ENCODE peak calls at places on chromosomes 4 and X, in nine cellular contexts. T is OCI-LY7, C is AG04450, L is hepatocyte, Q is fibroblast of lung, A is Peyer's patch, V is RWPE1, D is progenitor cell of endocrine pancreas, R is epithelial cell of esophagus. G is an unnamed sample.

GRCh38 chrX:27186671-27187070 is 276.5 kb downstream of the PPP4R3C start:
- DNase-seq in C (no peak), D (no peak), L (peak; percentile 31), Q (peak; percentile 51), T (peak; percentile 30), R (peak; percentile 43), A (peak; percentile 50), V (no peak), G (no peak)

GRCh38 chr4:8882239-8882638 is 10.6 kb upstream of the HMX1 start:
- DNase-seq in A (no peak), C (no peak), L (no peak), T (no peak), D (no peak), V (no peak), Q (no peak), R (no peak), G (no peak)

GRCh38 chrX:96791559-96791958 is 92.1 kb upstream of the RPA4 start:
- DNase-seq in V (no peak), D (no peak), L (no peak), R (peak; percentile 9), Q (peak; percentile 24), C (no peak), T (no peak), A (no peak), G (no peak)

GRCh38 chr4:41204400-41204978 is 9.9 kb downstream of the APBB2 start:
- DNase-seq in Q (peak; percentile 57), T (no peak), D (no peak), L (no peak), V (peak; percentile 53), A (no peak), R (peak; percentile 47), C (no peak), G (no peak)

GRCh38 chr4:168212656-168213055 is 105.9 kb downstream of the DDX60 start:
- DNase-seq in C (no peak), L (no peak), Q (no peak), V (no peak), T (no peak), A (no peak), D (no peak), R (no peak), G (no peak)

GRCh38 chrX:100643943-100644587 is at the start of gene SRPX2:
- DNase-seq in R (peak; percentile 88), D (no peak), C (peak; percentile 74), T (no peak), Q (peak; percentile 90), A (peak; percentile 64), V (peak; percentile 64), L (peak; percentile 74), G (peak; percentile 85)

GRCh38 chr4:36024901-36025610 is 219.3 kb downstream of the ARAP2 start:
- DNase-seq in T (no peak), Q (no peak), A (no peak), D (no peak), L (no peak), C (no peak), R (peak; percentile 91), V (peak; percentile 49), G (no peak)

GRCh38 chr4:7630559-7631287 is 196.0 kb upstream of the PSAPL1 start:
- DNase-seq in T (no peak), L (peak; percentile 46), R (peak; percentile 33), C (peak; percentile 53), V (peak; percentile 79), A (no peak), Q (peak; percentile 78), D (no peak), G (no peak)

GRCh38 chrX:103629295-103630170 is 758 bp downstream of the TCEAL1 start:
- DNase-seq in V (no peak), A (peak; percentile 64), T (peak; percentile 11), Q (peak; percentile 77), D (peak; percentile 50), C (peak; percentile 20), R (peak; percentile 48), L (peak; percentile 89), G (peak; percentile 83)

GRCh38 chrX:31130457-31131215 is 58.8 kb upstream of the FTHL17 start:
- DNase-seq in T (no peak), L (no peak), V (no peak), Q (peak; percentile 40), A (no peak), R (no peak), D (no peak), C (no peak), G (no peak)

GRCh38 chrX:873016-873415 is 242.4 kb downstream of the SHOX start:
- DNase-seq in D (no peak), A (no peak), Q (no peak), T (no peak), C (no peak), R (no peak), V (no peak), L (no peak), G (no peak)

GRCh38 chrX:57447856-57448255 is 144.0 kb upstream of the ZXDB start:
- DNase-seq in R (peak; percentile 1), V (no peak), L (no peak), D (no peak), C (no peak), A (no peak), T (no peak), Q (no peak), G (no peak)

GRCh38 chrX:57445046-57445445 is 146.8 kb upstream of the ZXDB start:
- DNase-seq in Q (no peak), A (no peak), V (no peak), L (no peak), C (no peak), R (peak; percentile 59), D (no peak), T (no peak), G (no peak)
- TF ChIP-seq CTCF in Q (no peak), A (no peak), V (no peak), L (no peak), C (no peak), R (peak; percentile 25), D (no peak), T (no peak), G (no peak)

GRCh38 chr4:151218343-151218742 is 58.6 kb upstream of the PRSS48 start:
- DNase-seq in L (no peak), A (no peak), T (no peak), Q (peak; percentile 61), V (no peak), C (no peak), R (peak; percentile 36), D (no peak), G (no peak)
- TF ChIP-seq CTCF in L (no peak), A (no peak), T (no peak), Q (no peak), V (no peak), C (no peak), R (no peak), D (no peak), G (no peak)

DNA sequence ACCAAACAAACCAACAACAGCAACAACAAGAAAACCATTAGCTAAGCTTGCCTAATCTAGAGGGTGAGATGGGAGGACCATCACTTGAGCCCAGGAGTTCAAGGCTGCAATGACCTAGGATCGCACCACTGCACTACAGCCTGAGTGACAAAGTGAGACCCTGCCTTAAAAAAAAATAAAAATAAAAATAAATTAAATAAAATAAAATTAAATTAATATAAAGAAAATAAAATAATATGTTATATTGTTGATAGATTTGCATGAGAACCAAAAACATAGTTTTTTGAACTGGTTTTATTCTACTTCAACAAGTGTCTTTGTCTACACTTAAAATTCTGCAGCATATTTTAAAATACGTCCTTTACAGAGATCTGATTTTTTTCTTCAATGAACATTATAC is 2683.1 kb downstream of the ARAP2 start:
- DNase-seq in A (no peak), D (no peak), Q (no peak), C (no peak), L (no peak), R (no peak), T (no peak), V (no peak), G (no peak)
- TF ChIP-seq CTCF in A (no peak), D (no peak), Q (no peak), C (no peak), L (no peak), R (no peak), T (no peak), V (no peak), G (no peak)

DNA sequence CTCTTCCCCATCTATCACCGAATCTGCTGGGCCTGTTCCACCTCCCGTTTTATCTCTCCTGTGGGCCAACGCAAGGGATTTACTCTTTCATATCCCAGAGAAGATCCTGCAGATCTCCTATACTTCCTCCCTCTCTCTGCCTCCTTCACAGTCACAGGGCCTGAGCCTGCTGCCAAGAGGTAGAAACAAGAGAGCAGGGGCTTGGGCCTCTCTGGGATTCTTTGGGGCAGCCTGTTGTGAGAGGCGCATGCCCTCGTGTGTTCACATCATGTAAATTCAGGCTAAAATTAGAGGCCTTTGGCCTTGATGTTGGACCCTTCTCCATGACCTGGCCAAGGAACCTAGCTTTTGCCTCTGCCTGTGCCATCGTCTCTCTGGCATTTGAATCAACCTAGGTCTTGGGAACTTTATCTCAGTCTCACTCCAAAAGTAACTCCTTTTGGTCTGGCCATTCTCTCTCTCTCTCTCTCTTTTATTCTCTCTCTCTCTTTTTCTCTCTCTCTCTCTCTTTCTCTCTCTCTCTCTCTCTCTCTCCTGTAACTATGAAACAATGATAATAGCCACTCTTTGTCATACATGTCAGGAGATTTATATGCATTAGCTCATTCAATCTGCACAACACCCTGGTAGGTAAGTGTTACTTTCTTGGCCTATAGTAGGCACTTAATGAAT is 20.0 kb upstream of the EFNB1 start:
- DNase-seq in R (no peak), A (no peak), C (no peak), V (no peak), L (no peak), Q (no peak), T (no peak), D (no peak), G (no peak)
- TF ChIP-seq CTCF in R (peak; percentile 19), A (no peak), C (peak; percentile 38), V (peak; percentile 7), L (peak; percentile 31), Q (peak; percentile 33), T (peak; percentile 24), D (peak; percentile 39), G (no peak)

GRCh38 chr4:135418353-135418752 is 1216.8 kb upstream of the PABPC4L start:
- DNase-seq in V (peak; percentile 1), Q (peak; percentile 24), T (peak; percentile 0), A (no peak), L (no peak), R (peak; percentile 47), C (no peak), D (no peak), G (no peak)
- TF ChIP-seq CTCF in V (no peak), Q (peak; percentile 38), T (peak; percentile 49), A (no peak), L (no peak), R (peak; percentile 65), C (peak; percentile 66), D (peak; percentile 40), G (no peak)

GRCh38 chr4:82136161-82136801 is 237.5 kb downstream of the HNRNPD start:
- DNase-seq in D (no peak), Q (no peak), V (no peak), T (peak; percentile 15), R (no peak), C (no peak), L (no peak), A (no peak), G (no peak)
- TF ChIP-seq CTCF in D (no peak), Q (no peak), V (no peak), T (no peak), R (no peak), C (no peak), L (no peak), A (no peak), G (no peak)